ENCODE peak calls at places on chromosomes 3 and 15, in five cellular contexts. S is colonic mucosa, E is fibroblast of lung, I is body of pancreas, K is GM06990. O is an unnamed sample.

GRCh38 chr3:13544293-13544831 is 4.6 kb upstream of the FBLN2 start:
- DNase-seq in S (no peak), E (peak), I (no peak), K (no peak), O (peak)

GRCh38 chr15:85421116-85421925 is 40.9 kb downstream of the AKAP13 start:
- DNase-seq in S (no peak), E (peak), I (no peak), K (no peak), O (no peak)

GRCh38 chr3:164791263-164791662 is 287.0 kb downstream of the SI start:
- DNase-seq in S (no peak), E (no peak), I (no peak), K (no peak), O (no peak)

GRCh38 chr15:89114974-89115373 is 26.7 kb downstream of the ABHD2 start:
- DNase-seq in S (no peak), E (peak), I (peak), K (no peak), O (peak)

GRCh38 chr3:99662838-99663570 is 24.6 kb downstream of the COL8A1 start:
- DNase-seq in S (no peak), E (no peak), I (no peak), K (no peak), O (no peak)

GRCh38 chr3:43786102-43786952 is 95.6 kb downstream of the ABHD5 start:
- DNase-seq in S (no peak), E (no peak), I (no peak), K (no peak), O (no peak)

GRCh38 chr3:50624634-50625033 is 7.7 kb downstream of the MAPKAPK3 start:
- DNase-seq in S (no peak), E (peak), I (peak), K (no peak), O (no peak)

GRCh38 chr3:187765342-187765741 is 20.1 kb upstream of the BCL6 start:
- DNase-seq in S (no peak), E (peak), I (no peak), K (no peak), O (no peak)

GRCh38 chr3:100941046-100941445 is 52.2 kb downstream of the ABI3BP start:
- DNase-seq in S (no peak), E (no peak), I (no peak), K (no peak), O (no peak)

GRCh38 chr15:62856466-62857246 is 185.9 kb upstream of the TPM1 start:
- DNase-seq in S (no peak), E (no peak), I (no peak), K (no peak), O (no peak)

GRCh38 chr15:62482715-62483429 is 317.8 kb upstream of the C2CD4B start:
- DNase-seq in S (no peak), E (peak), I (no peak), K (peak), O (no peak)

GRCh38 chr15:20340331-20340811 is 201.2 kb downstream of the GOLGA6L6 start:
- DNase-seq in S (no peak), E (no peak), I (peak), K (peak), O (no peak)

GRCh38 chr3:50256978-50257890 is 11.7 kb upstream of the SEMA3B start:
- DNase-seq in S (peak), E (peak), I (no peak), K (no peak), O (no peak)

GRCh38 chr3:54309601-54310000 is 187.2 kb downstream of the CACNA2D3 start:
- DNase-seq in S (no peak), E (no peak), I (no peak), K (no peak), O (no peak)

GRCh38 chr15:90181781-90182180 is 19.3 kb upstream of the SEMA4B start:
- DNase-seq in S (no peak), E (no peak), I (no peak), K (no peak), O (no peak)

GRCh38 chr15:29593086-29593485 is 229.2 kb downstream of the TJP1 start:
- DNase-seq in S (no peak), E (no peak), I (no peak), K (no peak), O (no peak)

GRCh38 chr3:61829301-61830110 is 268.1 kb downstream of the PTPRG start:
- DNase-seq in S (no peak), E (no peak), I (peak), K (no peak), O (no peak)

GRCh38 chr15:91072162-91072561 is 27.9 kb upstream of the SV2B start:
- DNase-seq in S (no peak), E (no peak), I (no peak), K (no peak), O (no peak)

GRCh38 chr3:24128195-24129005 is 183.3 kb downstream of the NR1D2 start:
- DNase-seq in S (no peak), E (peak), I (no peak), K (no peak), O (peak)

GRCh38 chr3:96209703-96210102 is 604.7 kb upstream of the EPHA6 start:
- DNase-seq in S (no peak), E (no peak), I (no peak), K (no peak), O (no peak)

GRCh38 chr15:97443101-97443500 is 517.4 kb upstream of the ARRDC4 start:
- DNase-seq in S (no peak), E (no peak), I (no peak), K (no peak), O (no peak)

GRCh38 chr3:69740103-69741021 is 1.1 kb downstream of the MITF start:
- DNase-seq in S (peak), E (no peak), I (peak), K (peak), O (no peak)

GRCh38 chr3:51717947-51718346 is 11.1 kb downstream of the GRM2 start:
- DNase-seq in S (no peak), E (no peak), I (no peak), K (no peak), O (no peak)

GRCh38 chr3:15667484-15667883 is 65.9 kb downstream of the BTD start:
- DNase-seq in S (no peak), E (no peak), I (no peak), K (no peak), O (no peak)

DNA sequence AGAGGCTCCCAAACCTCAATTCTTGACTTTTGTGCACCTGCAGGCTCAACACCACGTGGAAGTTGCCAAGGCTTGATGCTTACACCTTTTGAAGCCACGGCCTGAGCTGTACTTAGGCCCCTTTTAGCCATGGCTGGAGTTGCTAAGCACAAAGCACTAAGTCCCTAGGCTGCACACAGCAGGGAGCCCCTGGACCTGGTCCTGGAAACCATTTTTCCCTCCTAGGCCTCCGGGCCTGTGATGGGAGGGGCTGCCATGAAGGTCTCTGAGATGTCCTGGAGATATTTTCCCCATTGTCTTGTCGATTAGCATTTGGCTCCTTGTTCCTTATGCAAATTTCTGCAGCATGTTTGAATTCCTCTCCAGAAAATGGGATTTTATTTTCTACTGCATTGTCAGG is 247.1 kb upstream of the ARPP21 start:
- DNase-seq in S (no peak), E (no peak), I (no peak), K (no peak), O (no peak)
- TF ChIP-seq CTCF in S (no peak), E (no peak), I (no peak), K (no peak), O (no peak)

DNA sequence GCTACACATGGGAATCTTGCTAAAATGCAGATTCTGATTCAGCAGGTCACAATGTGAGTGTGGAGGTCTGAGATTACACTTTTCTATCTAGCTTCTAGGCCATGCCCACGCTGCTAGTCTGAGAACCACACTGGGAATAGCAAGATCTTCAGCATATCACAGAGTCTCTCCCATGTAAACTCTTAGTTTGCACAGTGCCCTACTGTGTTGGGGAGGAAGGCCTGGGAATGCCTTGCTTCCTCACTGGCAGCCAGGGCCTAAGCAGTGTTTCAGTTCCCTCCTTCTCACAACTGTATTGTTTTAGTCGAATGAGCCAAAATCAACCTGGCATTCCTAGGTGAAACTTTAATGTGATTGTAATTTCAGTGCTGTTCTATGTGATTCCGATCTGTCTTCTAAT is 180.0 kb upstream of the EIF1B start:
- DNase-seq in S (no peak), E (no peak), I (no peak), K (no peak), O (no peak)
- H3K4me3 ChIP-seq in S (no peak), E (no peak), I (no peak), K (no peak), O (no peak)

DNA sequence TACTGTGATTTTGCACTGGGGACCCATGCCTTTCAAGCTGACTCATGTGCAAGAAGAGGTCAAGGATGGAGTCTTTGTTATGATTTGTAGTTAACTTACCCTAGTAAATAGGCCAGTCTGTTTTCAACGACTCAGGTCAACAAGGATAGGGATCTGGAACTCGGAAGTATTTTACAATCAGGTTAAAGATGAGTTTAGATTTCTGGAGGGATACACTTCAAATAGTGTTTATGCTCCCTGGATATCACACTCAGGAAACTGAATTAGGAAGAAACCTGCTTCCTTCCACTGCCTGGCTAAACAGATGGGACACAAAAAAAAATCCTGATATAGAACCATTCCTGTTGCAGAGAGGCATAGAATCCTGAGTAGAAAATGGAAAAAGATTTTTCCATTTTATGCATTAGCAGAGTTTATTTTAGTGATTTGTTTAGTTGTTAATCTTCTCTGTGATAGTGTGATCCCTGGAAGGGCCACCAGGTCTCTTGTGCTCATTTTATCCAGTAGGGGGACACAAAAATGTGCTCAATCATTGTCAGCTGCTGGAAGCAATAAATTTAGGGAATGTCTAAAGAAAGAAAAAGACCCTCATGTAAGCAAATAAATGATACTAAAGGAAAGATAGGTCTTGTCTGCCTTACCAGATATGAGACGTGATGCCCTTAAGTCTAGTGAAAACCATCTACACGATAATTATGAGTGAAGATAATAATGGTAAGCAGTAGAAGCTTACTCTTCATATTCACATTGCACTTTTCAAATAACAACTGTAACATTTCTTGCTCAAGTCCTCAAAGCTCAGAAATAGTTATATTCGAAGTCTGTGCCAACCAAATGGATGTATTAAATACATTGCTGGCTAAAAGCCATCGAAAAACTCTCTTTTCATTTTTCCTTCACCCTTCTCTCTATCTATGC is 452.1 kb upstream of the KCNMB2 start:
- DNase-seq in S (no peak), E (no peak), I (no peak), K (no peak), O (no peak)
- TF ChIP-seq CTCF in S (peak), E (peak), I (no peak), K (peak), O (peak)

DNA sequence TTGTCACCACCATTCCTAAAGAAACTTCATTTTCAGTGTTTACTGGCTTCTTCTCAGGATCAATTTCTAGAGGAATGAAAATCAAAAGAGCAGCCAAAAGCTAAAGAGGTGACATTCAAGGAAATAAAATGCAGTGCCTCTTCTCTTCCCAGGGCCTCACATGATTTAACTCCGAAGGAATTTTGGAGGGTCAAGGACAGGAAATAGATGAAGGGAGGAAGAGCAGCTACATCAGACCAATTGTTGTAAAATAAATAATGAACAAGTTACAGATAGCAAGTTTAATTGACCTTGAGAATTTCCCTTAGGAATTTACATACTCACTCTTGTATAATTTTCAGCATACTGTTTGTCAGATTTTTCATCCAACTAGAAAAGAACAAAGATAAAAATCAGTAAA is 78.1 kb downstream of the LRRFIP2 start:
- DNase-seq in S (no peak), E (peak), I (no peak), K (no peak), O (no peak)
- H3K4me3 ChIP-seq in S (no peak), E (no peak), I (no peak), K (no peak), O (no peak)

DNA sequence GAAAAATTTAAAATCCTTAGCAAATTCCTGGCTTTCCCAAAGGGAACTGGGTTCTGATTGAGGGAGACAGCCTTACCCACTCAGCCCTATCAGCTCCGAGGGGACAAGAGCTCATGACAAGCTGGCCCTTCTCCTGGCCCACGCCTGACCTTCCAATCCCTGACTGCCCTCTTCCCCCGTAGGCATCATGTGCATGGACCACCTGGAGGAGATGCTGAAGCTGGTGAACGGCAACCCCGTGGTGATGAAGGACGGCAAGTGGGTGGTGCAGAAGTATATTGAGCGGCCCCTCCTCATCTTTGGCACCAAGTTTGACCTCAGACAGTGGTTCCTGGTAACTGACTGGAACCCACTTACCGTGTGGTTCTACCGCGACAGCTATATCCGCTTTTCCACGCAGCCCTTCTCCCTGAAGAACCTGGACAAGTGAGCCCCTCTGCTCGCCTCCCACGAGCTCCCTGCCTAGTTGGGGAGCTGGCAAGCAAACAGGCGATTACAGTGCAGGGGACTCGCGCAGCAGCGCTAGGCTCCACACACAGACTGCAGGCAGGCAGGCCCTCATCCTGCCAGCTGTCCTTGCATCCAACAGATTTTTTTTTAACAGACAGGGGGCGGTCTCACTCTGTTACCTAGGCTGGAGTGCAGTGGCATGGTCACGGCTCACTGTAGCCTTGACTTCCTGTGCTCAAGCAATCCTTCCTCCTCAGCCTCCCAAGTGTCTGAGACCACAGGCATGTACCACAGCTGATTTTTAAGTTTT is 16.8 kb downstream of the RPUSD3 start:
- DNase-seq in S (peak), E (no peak), I (no peak), K (no peak), O (no peak)
- TF ChIP-seq CTCF in S (no peak), E (no peak), I (no peak), K (peak), O (peak)

GRCh38 chr3:32469151-32469874 is 33.3 kb downstream of the CMTM6 start:
- DNase-seq in S (no peak), E (no peak), I (no peak), K (peak), O (no peak)
- H3K4me3 ChIP-seq in S (no peak), E (no peak), I (no peak), K (no peak), O (no peak)

GRCh38 chr3:127747066-127747465 is 74.3 kb downstream of the ABTB1 start:
- DNase-seq in S (no peak), E (no peak), I (no peak), K (no peak), O (no peak)

GRCh38 chr3:127749361-127749760 is 73.0 kb downstream of the MGLL start:
- DNase-seq in S (no peak), E (peak), I (no peak), K (no peak), O (no peak)

GRCh38 chr3:127748754-127749327 is 73.5 kb downstream of the MGLL start:
- DNase-seq in S (no peak), E (peak), I (peak), K (no peak), O (no peak)

GRCh38 chr3:127746400-127747057 is 73.8 kb downstream of the ABTB1 start:
- DNase-seq in S (peak), E (no peak), I (peak), K (no peak), O (no peak)

GRCh38 chr3:127747751-127748521 is 74.4 kb downstream of the MGLL start:
- DNase-seq in S (peak), E (peak), I (peak), K (no peak), O (no peak)
- TF ChIP-seq CTCF in S (no peak), E (no peak), I (no peak), K (no peak), O (no peak)

DNA sequence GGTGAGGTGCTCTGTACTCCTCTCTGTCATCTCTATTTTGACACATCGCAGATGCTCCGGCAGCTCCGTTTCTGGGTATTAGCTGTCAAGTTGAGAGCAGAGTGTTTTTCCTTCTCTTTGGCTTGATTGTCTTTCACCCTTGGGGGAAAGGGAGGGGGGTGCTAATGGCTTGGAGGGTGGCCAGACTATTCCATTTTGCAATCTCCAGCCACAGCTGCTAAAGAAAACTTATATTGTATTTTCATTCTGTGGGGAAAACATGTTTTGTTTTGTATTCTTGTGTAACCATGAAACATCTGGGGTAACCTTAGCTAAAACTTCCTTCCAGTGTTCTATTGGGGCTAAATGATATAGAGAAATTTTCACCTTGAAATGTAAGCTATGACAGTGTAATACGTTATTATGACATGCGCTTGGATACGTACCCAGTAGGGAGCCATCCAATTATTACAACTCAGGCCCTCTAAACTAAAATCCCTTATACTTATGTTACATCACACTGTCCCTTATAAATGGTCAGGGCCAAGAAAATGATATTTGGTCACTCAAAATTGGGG is 14.0 kb upstream of the LARP6 start:
- DNase-seq in S (no peak), E (peak), I (no peak), K (no peak), O (peak)
- H3K4me3 ChIP-seq in S (no peak), E (no peak), I (no peak), K (no peak), O (no peak)

GRCh38 chr3:5505997-5506396 is 318.5 kb downstream of the EDEM1 start:
- DNase-seq in S (no peak), E (no peak), I (no peak), K (no peak), O (no peak)

GRCh38 chr3:5505163-5505562 is 317.7 kb downstream of the EDEM1 start:
- DNase-seq in S (no peak), E (no peak), I (no peak), K (no peak), O (no peak)

GRCh38 chr3:5499404-5499803 is 311.9 kb downstream of the EDEM1 start:
- DNase-seq in S (no peak), E (no peak), I (no peak), K (no peak), O (no peak)

GRCh38 chr3:5504135-5504534 is 316.6 kb downstream of the EDEM1 start:
- DNase-seq in S (no peak), E (no peak), I (no peak), K (no peak), O (no peak)

DNA sequence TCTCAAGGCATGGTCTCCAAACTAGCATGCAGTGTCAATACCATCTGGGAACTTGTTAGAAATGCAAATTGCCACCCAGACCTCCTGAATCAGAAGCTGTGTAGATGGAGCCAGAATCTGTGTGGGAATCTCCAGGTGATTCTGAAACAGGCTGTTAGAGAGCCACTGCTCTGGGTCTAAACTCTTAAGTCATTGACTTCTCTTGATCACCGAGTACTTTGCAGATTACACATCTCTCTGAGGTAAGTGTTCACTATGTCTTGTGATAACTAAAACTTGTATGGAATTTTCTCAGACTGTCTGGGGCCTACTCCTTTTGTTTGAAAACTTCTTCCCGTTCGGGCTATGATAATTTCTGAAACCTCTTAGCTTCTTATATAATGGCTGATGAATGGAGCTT is 315.6 kb downstream of the EDEM1 start:
- DNase-seq in S (no peak), E (no peak), I (no peak), K (no peak), O (no peak)
- TF ChIP-seq CTCF in S (no peak), E (no peak), I (no peak), K (no peak), O (no peak)

O was measured in astrocyte of the cerebellum.